ENCODE peak calls at places on chromosomes 4 and X, in nine cellular contexts. S is NCI-H2029 treated with DMSO at 0.1 percent for 48 hours; L is lower leg skin; E is AG09319; K is HS-5; U is stimulated activated CD4-positive, alpha-beta T cell treated with anti-CD3 and anti-CD28 coated beads, Interleukin-15, amount 100 ng/mL, for 1 hour; J is NCI-H524; Z is caudate nucleus; T is activated naive CD8-positive, alpha-beta T cell treated with anti-CD3 and anti-CD28 coated beads, Interleukin-2, amount 50 U/mL, for 24 hours. V is an unnamed sample.

GRCh38 chr4:152663203-152664066 is 16.4 kb downstream of the TMEM154 start:
- DNase-seq in S (no peak), J (no peak), T (no peak), U (no peak), L (no peak), E (no peak), Z (no peak), K (no peak), V (no peak)

GRCh38 chr4:24392613-24393012 is 191.7 kb downstream of the DHX15 start:
- DNase-seq in S (no peak), K (no peak), E (no peak), T (no peak), Z (no peak), U (no peak), L (no peak), J (peak; percentile 64), V (no peak)

GRCh38 chr4:107757860-107758476 is 37.9 kb upstream of the PAPSS1 start:
- DNase-seq in J (peak; percentile 16), U (no peak), K (peak; percentile 25), T (no peak), S (peak; percentile 39), L (no peak), Z (no peak), E (no peak), V (no peak)

GRCh38 chr4:147318581-147318980 is 162.3 kb upstream of the EDNRA start:
- DNase-seq in J (no peak), K (no peak), Z (no peak), U (no peak), E (no peak), S (no peak), T (no peak), L (no peak), V (no peak)

GRCh38 chrX:12958059-12958458 is 16.9 kb upstream of the TMSB4X start:
- DNase-seq in J (no peak), L (peak; percentile 3), S (no peak), E (no peak), U (no peak), T (no peak), K (no peak), Z (no peak), V (no peak)

GRCh38 chr4:177001271-177002175 is 208.8 kb upstream of the VEGFC start:
- DNase-seq in E (no peak), L (no peak), T (no peak), Z (no peak), J (no peak), S (no peak), K (no peak), U (no peak), V (no peak)

GRCh38 chrX:118780509-118780908 is 43.1 kb upstream of the ZCCHC12 start:
- DNase-seq in L (no peak), S (no peak), J (no peak), Z (no peak), K (no peak), T (no peak), E (no peak), U (no peak), V (no peak)

GRCh38 chr4:110998308-110998707 is 375.4 kb upstream of the PITX2 start:
- DNase-seq in L (no peak), U (no peak), Z (no peak), T (no peak), K (no peak), S (no peak), E (no peak), J (no peak), V (no peak)

GRCh38 chr4:43763029-43763610 is 685.5 kb downstream of the KCTD8 start:
- DNase-seq in U (no peak), E (no peak), S (no peak), K (no peak), L (no peak), Z (no peak), T (no peak), J (peak; percentile 77), V (no peak)

GRCh38 chr4:152983774-152984411 is 47.8 kb downstream of the FHDC1 start:
- DNase-seq in Z (peak; percentile 48), L (peak; percentile 37), U (no peak), S (no peak), T (no peak), K (peak; percentile 43), E (no peak), J (no peak), V (no peak)

GRCh38 chrX:148416931-148417330 is 83.5 kb upstream of the AFF2 start:
- DNase-seq in K (no peak), S (no peak), J (no peak), E (no peak), T (no peak), L (no peak), U (no peak), Z (no peak), V (no peak)

GRCh38 chrX:42276982-42277690 is 353.8 kb upstream of the CASK start:
- DNase-seq in U (no peak), T (no peak), L (no peak), S (no peak), K (no peak), Z (no peak), E (no peak), J (no peak), V (no peak)

GRCh38 chr4:186820371-186820990 is 96.8 kb upstream of the FAT1 start:
- DNase-seq in J (peak; percentile 80), Z (no peak), S (peak; percentile 49), L (no peak), U (no peak), K (no peak), E (no peak), T (no peak), V (no peak)

GRCh38 chr4:69718376-69719293 is 41.8 kb downstream of the SULT1B1 start:
- DNase-seq in L (no peak), T (no peak), J (no peak), K (no peak), Z (no peak), S (no peak), E (no peak), U (no peak), V (no peak)

GRCh38 chrX:150329888-150330287 is 33.2 kb upstream of the MAMLD1 start:
- DNase-seq in E (no peak), L (no peak), J (no peak), U (no peak), K (no peak), Z (no peak), T (no peak), S (no peak), V (no peak)

GRCh38 chrX:136447308-136447707 is 40.4 kb upstream of the BRS3 start:
- DNase-seq in U (no peak), E (no peak), S (no peak), J (no peak), K (no peak), L (no peak), Z (no peak), T (no peak), V (no peak)

GRCh38 chrX:125131146-125131545 is 188.5 kb upstream of the TEX13C start:
- DNase-seq in T (no peak), U (no peak), S (no peak), J (peak; percentile 53), E (no peak), K (no peak), L (no peak), Z (no peak), V (no peak)

GRCh38 chrX:65932173-65933084 is 107.5 kb downstream of the VSIG4 start:
- DNase-seq in Z (no peak), T (no peak), S (no peak), U (no peak), E (no peak), L (no peak), K (no peak), J (no peak), V (no peak)

GRCh38 chrX:122572461-122572860 is 611.6 kb upstream of the GRIA3 start:
- DNase-seq in Z (no peak), T (no peak), S (no peak), L (no peak), J (no peak), U (no peak), K (no peak), E (no peak), V (no peak)

GRCh38 chr4:150037251-150037856 is 40.9 kb upstream of the DCLK2 start:
- DNase-seq in K (no peak), J (no peak), T (no peak), E (no peak), S (no peak), Z (no peak), U (no peak), L (no peak), V (no peak)

GRCh38 chr4:109302366-109303140 is at the start of gene COL25A1:
- DNase-seq in K (peak; percentile 11), U (peak; percentile 32), S (no peak), Z (peak; percentile 39), L (peak; percentile 84), J (peak; percentile 70), T (peak; percentile 53), E (no peak), V (no peak)

GRCh38 chr4:181479145-181479544 is 764.1 kb upstream of the TENM3 start:
- DNase-seq in L (no peak), S (no peak), J (no peak), K (no peak), T (no peak), Z (no peak), U (no peak), E (no peak), V (no peak)

GRCh38 chrX:24332868-24333267 is 19.0 kb upstream of the SUPT20HL2 start:
- DNase-seq in L (no peak), S (no peak), Z (no peak), T (no peak), K (no peak), U (no peak), E (no peak), J (no peak), V (no peak)

GRCh38 chr4:88963817-88964216 is 93.2 kb downstream of the FAM13A start:
- DNase-seq in E (no peak), K (peak; percentile 32), L (no peak), T (no peak), U (no peak), Z (no peak), S (peak; percentile 41), J (no peak), V (no peak)

GRCh38 chr4:6938237-6938636 is 28.6 kb downstream of the TBC1D14 start:
- DNase-seq in J (no peak), Z (no peak), U (no peak), T (no peak), L (peak; percentile 90), K (no peak), S (no peak), E (no peak), V (no peak)

GRCh38 chr4:95705323-95705722 is 134.6 kb upstream of the PDHA2 start:
- DNase-seq in E (no peak), K (no peak), U (no peak), Z (no peak), L (no peak), S (no peak), J (no peak), T (no peak), V (no peak)

GRCh38 chrX:118807151-118808017 is 16.2 kb upstream of the ZCCHC12 start:
- DNase-seq in E (peak; percentile 12), L (no peak), S (peak; percentile 15), J (peak; percentile 53), Z (no peak), K (no peak), U (no peak), T (peak; percentile 40), V (no peak)

GRCh38 chr4:39936565-39937418 is 40.9 kb downstream of the PDS5A start:
- DNase-seq in U (no peak), L (no peak), T (no peak), E (no peak), S (no peak), K (no peak), Z (no peak), J (no peak), V (no peak)

V was measured in suprapubic skin.